ENCODE peak calls at places on chromosomes 13 and 19, in five cellular contexts. I is stimulated activated CD8-positive, alpha-beta memory T cell treated with anti-CD3 and anti-CD28 coated beads, Interleukin-4, amount 100 ng/mL, for 24 hours; G is neural crest cell; J is left cardiac atrium; U is ELR. L is an unnamed sample.

GRCh38 chr13:38670627-38671026 is 16.2 kb upstream of the FREM2 start:
- DNase-seq in G (no peak), I (no peak), U (no peak), J (no peak), L (no peak)

GRCh38 chr13:25143693-25144092 is 28.4 kb downstream of the AMER2 start:
- DNase-seq in U (no peak), G (no peak), J (no peak), I (no peak), L (no peak)

GRCh38 chr13:95188128-95188527 is 113.1 kb downstream of the ABCC4 start:
- DNase-seq in U (no peak), I (no peak), G (no peak), J (no peak), L (no peak)

GRCh38 chr13:48078251-48078656 is 16.6 kb downstream of the MED4 start:
- DNase-seq in I (no peak), G (no peak), J (no peak), U (peak; percentile 20), L (peak; percentile 6)

GRCh38 chr13:35347679-35348205 is 128.7 kb downstream of the MAB21L1 start:
- DNase-seq in G (no peak), J (no peak), U (no peak), I (no peak), L (no peak)

GRCh38 chr19:14433454-14434156 is 499 bp downstream of the PKN1 start:
- DNase-seq in I (no peak), G (no peak), J (no peak), U (no peak), L (peak; percentile 81)

GRCh38 chr19:16085115-16085514 is 8.8 kb downstream of the TPM4 start:
- DNase-seq in G (no peak), U (peak; percentile 50), I (no peak), J (no peak), L (no peak)

GRCh38 chr19:35000647-35001501 is 751 bp downstream of the GRAMD1A start:
- DNase-seq in G (no peak), I (peak; percentile 48), J (no peak), U (peak; percentile 53), L (peak; percentile 82)

GRCh38 chr13:30045916-30046704 is 195.7 kb upstream of the UBL3 start:
- DNase-seq in J (no peak), I (no peak), G (no peak), U (peak; percentile 87), L (no peak)

GRCh38 chr13:94966380-94966779 is 254.0 kb upstream of the SOX21 start:
- DNase-seq in U (no peak), I (no peak), G (no peak), J (no peak), L (no peak)

GRCh38 chr19:2013683-2013961 is 1.9 kb downstream of the BTBD2 start:
- DNase-seq in J (no peak), G (no peak), U (no peak), I (no peak), L (no peak)

GRCh38 chr19:40960062-40960685 is 30.9 kb upstream of the CYP2B6 start:
- DNase-seq in J (no peak), U (no peak), I (no peak), G (no peak), L (peak; percentile 23)

GRCh38 chr13:68176486-68176885 is 946.4 kb upstream of the PCDH9 start:
- DNase-seq in U (peak; percentile 83), J (no peak), G (no peak), I (no peak), L (no peak)

GRCh38 chr13:47076536-47076935 is 179.7 kb upstream of the HTR2A start:
- DNase-seq in G (no peak), U (peak; percentile 25), I (no peak), J (no peak), L (no peak)

GRCh38 chr19:38035515-38036495 is 128.8 kb downstream of the SIPA1L3 start:
- DNase-seq in G (no peak), I (no peak), J (no peak), U (peak; percentile 77), L (no peak)

GRCh38 chr19:28737021-28737525 is 475.9 kb downstream of the UQCRFS1 start:
- DNase-seq in I (no peak), G (no peak), U (peak; percentile 69), J (no peak), L (no peak)

GRCh38 chr13:77300176-77301141 is 26.4 kb downstream of the MYCBP2 start:
- DNase-seq in J (peak; percentile 41), I (no peak), U (peak; percentile 68), G (no peak), L (no peak)

GRCh38 chr19:38713227-38713649 is 31.0 kb downstream of the CAPN12 start:
- DNase-seq in U (no peak), J (peak; percentile 81), I (no peak), G (no peak), L (no peak)

GRCh38 chr13:89803839-89804238 is 1543.6 kb upstream of the MIR17HG start:
- DNase-seq in I (no peak), G (no peak), J (no peak), U (no peak), L (no peak)

GRCh38 chr19:49212302-49212701 is 54.7 kb downstream of the TRPM4 start:
- DNase-seq in J (no peak), I (no peak), U (no peak), G (no peak), L (no peak)

GRCh38 chr19:38367041-38367440 is 7.3 kb upstream of the PSMD8 start:
- DNase-seq in I (no peak), U (no peak), J (no peak), G (no peak), L (no peak)

GRCh38 chr19:18278521-18279265 is 2.7 kb downstream of the JUND start:
- DNase-seq in U (no peak), G (no peak), I (no peak), J (no peak), L (peak; percentile 60)

GRCh38 chr13:28628250-28628649 is 30.7 kb upstream of the POMP start:
- DNase-seq in I (no peak), G (no peak), U (no peak), J (no peak), L (no peak)

GRCh38 chr13:40152145-40152544 is 496.7 kb downstream of the COG6 start:
- DNase-seq in I (no peak), U (peak; percentile 77), J (no peak), G (no peak), L (no peak)

GRCh38 chr19:8526345-8527062 is 12.5 kb upstream of the ZNF414 start:
- DNase-seq in I (no peak), U (peak; percentile 94), G (peak; percentile 96), J (peak; percentile 94), L (peak; percentile 97)

GRCh38 chr13:46575321-46575721 is 22.4 kb downstream of the LRCH1 start:
- DNase-seq in G (no peak), J (no peak), U (peak; percentile 58), I (no peak), L (no peak)

GRCh38 chr19:57099199-57099661 is 20.6 kb upstream of the USP29 start:
- DNase-seq in J (peak; percentile 79), I (peak; percentile 30), G (peak; percentile 21), U (peak; percentile 58), L (no peak)

GRCh38 chr13:26601669-26602068 is 44.2 kb downstream of the WASF3 start:
- DNase-seq in I (no peak), G (no peak), J (no peak), U (peak; percentile 84), L (no peak)

GRCh38 chr13:56893843-56894242 is 246.9 kb upstream of the PRR20A start:
- DNase-seq in I (no peak), U (no peak), G (no peak), J (no peak), L (no peak)

GRCh38 chr19:12996542-12997094 is 1.3 kb downstream of the NFIX start:
- DNase-seq in G (no peak), U (peak; percentile 58), J (peak; percentile 59), I (no peak), L (peak; percentile 63)

GRCh38 chr19:34225659-34226015 is 28.7 kb upstream of the GARRE1 start:
- DNase-seq in G (no peak), U (no peak), I (no peak), J (no peak), L (no peak)

GRCh38 chr19:33690461-33691427 is 69.0 kb downstream of the CHST8 start:
- DNase-seq in G (no peak), J (no peak), I (no peak), U (peak; percentile 1), L (no peak)

GRCh38 chr13:79779761-79780160 is 298.8 kb downstream of the NDFIP2 start:
- DNase-seq in I (no peak), U (peak; percentile 16), J (peak; percentile 24), G (no peak), L (no peak)

GRCh38 chr13:65656740-65657329 is 1573.3 kb downstream of the PCDH9 start:
- DNase-seq in I (no peak), G (no peak), J (no peak), U (peak; percentile 55), L (no peak)

GRCh38 chr19:10915511-10916091 is 12.8 kb downstream of the YIPF2 start:
- DNase-seq in G (no peak), U (peak; percentile 95), I (no peak), J (no peak), L (no peak)

L was measured in mucosa of descending colon.